ENCODE peak calls at places on chromosomes 1 and 21, in four cellular contexts. C is AG10803; F is Peyer's patch; P is CD8-positive, alpha-beta T cell. Q is an unnamed sample.
A peak's percentile ranks its signal among the peaks of the same experiment; 100 is the strongest.

GRCh38 chr1:156833598-156833997 is 16.9 kb upstream of the SH2D2A start:
- DNase-seq in C (no peak), F (no peak), P (no peak), Q (no peak)

GRCh38 chr1:180555411-180555810 is 3.4 kb upstream of the OVAAL start:
- DNase-seq in C (no peak), F (no peak), P (no peak), Q (no peak)

GRCh38 chr1:223364685-223365382 is 858 bp upstream of the SUSD4 start:
- DNase-seq in C (no peak), F (no peak), P (peak; percentile 11), Q (no peak)

GRCh38 chr1:162633327-162633762 is 1.1 kb downstream of the DDR2 start:
- DNase-seq in C (no peak), F (no peak), P (no peak), Q (no peak)

GRCh38 chr21:35145626-35146236 is 96.6 kb upstream of the RUNX1 start:
- DNase-seq in C (no peak), F (no peak), P (no peak), Q (no peak)

GRCh38 chr1:232998646-232999045 is 48.2 kb downstream of the NTPCR start:
- DNase-seq in C (peak; percentile 43), F (no peak), P (no peak), Q (no peak)

GRCh38 chr1:243938146-243938676 is 88.2 kb upstream of the AKT3 start:
- DNase-seq in C (no peak), F (no peak), P (no peak), Q (no peak)

GRCh38 chr1:29991025-29991424 is 732.4 kb downstream of the MATN1 start:
- DNase-seq in C (no peak), F (no peak), P (no peak), Q (peak; percentile 58)

GRCh38 chr1:113146242-113147072 is 73.5 kb downstream of the LRIG2 start:
- DNase-seq in C (no peak), F (no peak), P (no peak), Q (no peak)

GRCh38 chr1:218048828-218049227 is 236.3 kb upstream of the RRP15 start:
- DNase-seq in C (no peak), F (no peak), P (no peak), Q (no peak)

GRCh38 chr1:236491469-236492136 is 32.2 kb upstream of the LGALS8 start:
- DNase-seq in C (no peak), F (no peak), P (no peak), Q (no peak)

GRCh38 chr21:45410865-45411809 is 6.2 kb downstream of the COL18A1 start:
- DNase-seq in C (no peak), F (no peak), P (no peak), Q (no peak)

GRCh38 chr1:47405697-47406096 is 10.4 kb upstream of the FOXE3 start:
- DNase-seq in C (peak; percentile 39), F (no peak), P (no peak), Q (no peak)

GRCh38 chr1:73813726-73814125 is 384.2 kb downstream of the LRRIQ3 start:
- DNase-seq in C (no peak), F (no peak), P (no peak), Q (no peak)

GRCh38 chr21:15895142-15896106 is 165.6 kb downstream of the USP25 start:
- DNase-seq in C (peak; percentile 25), F (no peak), P (no peak), Q (no peak)

GRCh38 chr1:198361373-198361772 is 179.1 kb downstream of the ATP6V1G3 start:
- DNase-seq in C (peak; percentile 23), F (no peak), P (no peak), Q (no peak)

GRCh38 chr1:241992734-241993133 is 6.2 kb downstream of the MAP1LC3C start:
- DNase-seq in C (no peak), F (no peak), P (no peak), Q (no peak)

GRCh38 chr1:82124987-82125638 is 324.4 kb downstream of the ADGRL2 start:
- DNase-seq in C (no peak), F (no peak), P (no peak), Q (no peak)

GRCh38 chr1:184974837-184975115 is 468 bp upstream of the NIBAN1 start:
- DNase-seq in C (no peak), F (no peak), P (no peak), Q (no peak)

GRCh38 chr1:154777151-154777550 is 92.9 kb downstream of the KCNN3 start:
- DNase-seq in C (no peak), F (no peak), P (no peak), Q (no peak)

GRCh38 chr1:159719990-159720389 is 5.6 kb upstream of the CRP start:
- DNase-seq in C (no peak), F (no peak), P (no peak), Q (no peak)

GRCh38 chr1:42075179-42075578 is 78.0 kb upstream of the GUCA2B start:
- DNase-seq in C (no peak), F (no peak), P (no peak), Q (no peak)

GRCh38 chr1:247228133-247228532 is 27.7 kb upstream of the VN1R5 start:
- DNase-seq in C (peak; percentile 9), F (no peak), P (no peak), Q (no peak)

GRCh38 chr1:171468120-171468790 is 17.1 kb upstream of the PRRC2C start:
- DNase-seq in C (peak; percentile 34), F (no peak), P (no peak), Q (no peak)

GRCh38 chr1:201266774-201267173 is 16.5 kb upstream of the PKP1 start:
- DNase-seq in C (peak; percentile 94), F (no peak), P (no peak), Q (no peak)

GRCh38 chr1:197559244-197559643 is 216.0 kb downstream of the DENND1B start:
- DNase-seq in C (no peak), F (no peak), P (no peak), Q (no peak)

GRCh38 chr1:226730064-226730463 is 9.0 kb downstream of the ITPKB start:
- DNase-seq in C (no peak), F (no peak), P (no peak), Q (no peak)

GRCh38 chr1:200415693-200416593 is 6.1 kb upstream of the ZNF281 start:
- DNase-seq in C (peak; percentile 97), F (no peak), P (no peak), Q (no peak)

GRCh38 chr1:25073640-25074270 is 143.7 kb upstream of the RUNX3 start:
- DNase-seq in C (no peak), F (no peak), P (no peak), Q (no peak)

GRCh38 chr1:147924813-147925212 is 3.4 kb upstream of the GPR89B start:
- DNase-seq in C (no peak), F (no peak), P (no peak), Q (no peak)

GRCh38 chr1:228989992-228990827 is 254.9 kb downstream of the RHOU start:
- DNase-seq in C (peak; percentile 59), F (peak; percentile 48), P (no peak), Q (peak; percentile 83)

GRCh38 chr1:56948403-56949023 is 17.3 kb downstream of the C8B start:
- DNase-seq in C (peak; percentile 84), F (no peak), P (no peak), Q (no peak)

GRCh38 chr1:226607268-226607660 is 58.7 kb downstream of the STUM start:
- DNase-seq in C (no peak), F (peak; percentile 43), P (no peak), Q (no peak)

GRCh38 chr1:234656981-234657651 is 47.1 kb upstream of the IRF2BP2 start:
- DNase-seq in C (peak; percentile 89), F (no peak), P (no peak), Q (no peak)

GRCh38 chr1:28955930-28956552 is 41.7 kb downstream of the EPB41 start:
- DNase-seq in C (no peak), F (no peak), P (no peak), Q (no peak)

GRCh38 chr1:160795951-160796383 is at the start of gene LY9:
- DNase-seq in C (no peak), F (no peak), P (peak; percentile 77), Q (no peak)

GRCh38 chr1:231724876-231725647 is 98.5 kb downstream of the DISC1 start:
- DNase-seq in C (peak; percentile 55), F (no peak), P (no peak), Q (no peak)

GRCh38 chr1:107529511-107530149 is 388.8 kb downstream of the NTNG1 start:
- DNase-seq in C (peak; percentile 73), F (no peak), P (no peak), Q (no peak)

GRCh38 chr1:62321438-62321837 is 2.2 kb upstream of the KANK4 start:
- DNase-seq in C (peak; percentile 72), F (no peak), P (no peak), Q (no peak)

GRCh38 chr1:214658785-214659184 is 55.8 kb downstream of the CENPF start:
- DNase-seq in C (peak; percentile 51), F (no peak), P (no peak), Q (no peak)
- TF ChIP-seq CTCF in C (peak; percentile 65), F (no peak), P (no peak), Q (no peak)

GRCh38 chr1:19010503-19010902 is 54.0 kb upstream of the IFFO2 start:
- DNase-seq in C (no peak), F (no peak), P (no peak), Q (no peak)
- H3K4me3 ChIP-seq in C (no peak overlapping the region), F (no peak overlapping the region), P (no peak overlapping the region), Q (peak overlapping the region; percentile 45)

GRCh38 chr1:23368562-23369334 is 888 bp downstream of the ZNF436 start:
- DNase-seq in C (peak; percentile 87), F (peak; percentile 93), P (peak; percentile 82), Q (peak; percentile 93)
- TF ChIP-seq CTCF in C (peak; percentile 15), F (no peak), P (no peak), Q (no peak)

GRCh38 chr1:22440582-22440981 is 11.1 kb upstream of the ZBTB40 start:
- DNase-seq in C (no peak), F (no peak), P (no peak), Q (no peak)
- H3K4me3 ChIP-seq in C (no peak overlapping the region), F (no peak overlapping the region), P (no peak overlapping the region), Q (no peak overlapping the region)

GRCh38 chr1:35298464-35298863 is 30.0 kb downstream of the ZMYM4 start:
- DNase-seq in C (peak; percentile 45), F (no peak), P (peak; percentile 20), Q (no peak)
- TF ChIP-seq CTCF in C (peak; percentile 59), F (no peak), P (peak; percentile 59), Q (peak; percentile 15)

DNA sequence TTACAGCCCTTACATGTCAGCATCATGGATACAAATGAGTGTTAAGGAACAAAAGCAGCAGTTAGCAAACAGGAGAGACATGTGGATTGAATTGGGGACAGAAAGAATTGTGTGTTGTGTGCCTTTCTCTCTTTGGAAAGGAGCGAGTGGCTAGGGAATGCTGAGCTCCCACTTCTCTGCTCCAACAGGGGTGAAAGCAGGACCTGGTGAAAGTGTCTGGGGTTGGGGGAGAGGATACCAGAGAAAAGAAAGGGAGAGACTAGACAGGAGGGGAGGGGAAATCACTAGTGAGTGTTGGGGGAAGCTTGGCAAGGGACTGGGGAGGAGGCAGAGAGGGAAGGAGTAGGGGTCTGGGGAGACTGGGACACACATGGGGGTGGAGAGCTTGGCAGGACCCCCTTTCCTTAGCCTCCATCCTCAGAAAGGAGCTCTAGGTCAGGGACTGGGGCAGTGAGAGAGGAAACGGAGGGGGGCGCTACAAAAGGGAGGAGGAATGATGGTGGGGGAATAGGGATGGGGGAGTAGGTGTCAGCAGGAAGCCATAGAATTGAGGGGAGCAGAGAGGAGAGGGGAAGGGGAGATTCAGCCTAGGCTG is 2.2 kb downstream of the KIRREL1 start:
- DNase-seq in C (no peak), F (no peak), P (no peak), Q (no peak)
- H3K4me3 ChIP-seq in C (peak overlapping the region; percentile 94), F (no peak overlapping the region), P (no peak overlapping the region), Q (peak overlapping the region; percentile 96)

Q was measured in coronary artery.